ENCODE peak calls at places on chromosomes 6 and 20, in ten cellular contexts. V is GM12865, E is Peyer's patch, A is H9, C is GM06990, F is nephron progenitor cell, L is adrenal gland, Z is left lung, N is epithelial cell of esophagus, K is fibroblast of mammary gland. W is an unnamed sample.
A peak's percentile ranks its signal among the peaks of the same experiment; 100 is the strongest.

GRCh38 chr6:143896096-143896880 is 32.0 kb downstream of the ZC2HC1B start:
- DNase-seq in V (no peak), E (no peak), A (no peak), C (no peak), F (no peak), L (no peak), Z (no peak), N (peak; percentile 93), K (no peak), W (no peak)

GRCh38 chr6:48628316-48628715 is 517.3 kb upstream of the PTCHD4 start:
- DNase-seq in V (no peak), E (no peak), A (no peak), C (no peak), F (no peak), L (no peak), Z (no peak), N (no peak), K (no peak), W (no peak)

GRCh38 chr6:135048915-135049314 is 5.7 kb downstream of the HBS1L start:
- DNase-seq in V (no peak), E (no peak), A (no peak), C (no peak), F (no peak), L (no peak), Z (no peak), N (no peak), K (no peak), W (no peak)

GRCh38 chr6:159789377-159790148 is at the start of gene TCP1:
- DNase-seq in V (peak; percentile 99), E (peak; percentile 99), A (peak; percentile 99), C (peak; percentile 97), F (peak; percentile 98), L (peak; percentile 100), Z (peak; percentile 100), N (peak; percentile 100), K (peak; percentile 100), W (peak; percentile 98)

GRCh38 chr20:20609522-20609921 is 102.9 kb downstream of the RALGAPA2 start:
- DNase-seq in V (no peak), E (no peak), A (no peak), C (no peak), F (no peak), L (no peak), Z (no peak), N (no peak), K (no peak), W (no peak)

GRCh38 chr6:5172057-5172683 is 87.0 kb downstream of the PPP1R3G start:
- DNase-seq in V (no peak), E (no peak), A (no peak), C (no peak), F (peak; percentile 29), L (no peak), Z (no peak), N (peak; percentile 56), K (no peak), W (no peak)

GRCh38 chr6:113736978-113737377 is 120.2 kb upstream of the MARCKS start:
- DNase-seq in V (no peak), E (no peak), A (no peak), C (no peak), F (no peak), L (no peak), Z (no peak), N (no peak), K (no peak), W (no peak)

GRCh38 chr20:37991506-37992302 is 41.6 kb downstream of the TTI1 start:
- DNase-seq in V (peak; percentile 12), E (no peak), A (no peak), C (no peak), F (no peak), L (no peak), Z (no peak), N (no peak), K (no peak), W (no peak)

GRCh38 chr6:146183831-146184230 is 155.0 kb downstream of the GRM1 start:
- DNase-seq in V (no peak), E (no peak), A (no peak), C (no peak), F (no peak), L (no peak), Z (no peak), N (no peak), K (no peak), W (no peak)

GRCh38 chr6:129031051-129031599 is 148.2 kb downstream of the LAMA2 start:
- DNase-seq in V (no peak), E (no peak), A (no peak), C (no peak), F (no peak), L (no peak), Z (no peak), N (peak; percentile 17), K (peak; percentile 81), W (no peak)

GRCh38 chr6:38570750-38571149 is 69.0 kb downstream of the BTBD9 start:
- DNase-seq in V (peak; percentile 27), E (no peak), A (no peak), C (no peak), F (no peak), L (no peak), Z (no peak), N (peak; percentile 18), K (peak; percentile 35), W (no peak)

GRCh38 chr20:30168025-30168799 is 1089.3 kb upstream of the DEFB115 start:
- DNase-seq in V (no peak), E (peak; percentile 47), A (no peak), C (no peak), F (no peak), L (no peak), Z (peak; percentile 26), N (no peak), K (no peak), W (no peak)

GRCh38 chr6:18329781-18330180 is 57.4 kb upstream of the RNF144B start:
- DNase-seq in V (no peak), E (no peak), A (no peak), C (no peak), F (no peak), L (no peak), Z (no peak), N (no peak), K (no peak), W (no peak)

GRCh38 chr20:38247166-38247509 is 13.4 kb downstream of the KIAA1755 start:
- DNase-seq in V (no peak), E (no peak), A (no peak), C (no peak), F (no peak), L (no peak), Z (no peak), N (no peak), K (peak; percentile 72), W (no peak)

GRCh38 chr6:11592289-11592906 is 54.8 kb downstream of the TMEM170B start:
- DNase-seq in V (no peak), E (no peak), A (no peak), C (no peak), F (no peak), L (no peak), Z (no peak), N (no peak), K (peak; percentile 26), W (no peak)

GRCh38 chr20:51434556-51435256 is 107.8 kb downstream of the NFATC2 start:
- DNase-seq in V (no peak), E (no peak), A (no peak), C (no peak), F (no peak), L (no peak), Z (peak; percentile 9), N (peak; percentile 86), K (peak; percentile 92), W (no peak)
- TF ChIP-seq CTCF in V (no peak), E (no peak), A (no peak), C (no peak), F (no peak), L (no peak), Z (no peak), N (no peak), K (no peak), W (no peak)

DNA sequence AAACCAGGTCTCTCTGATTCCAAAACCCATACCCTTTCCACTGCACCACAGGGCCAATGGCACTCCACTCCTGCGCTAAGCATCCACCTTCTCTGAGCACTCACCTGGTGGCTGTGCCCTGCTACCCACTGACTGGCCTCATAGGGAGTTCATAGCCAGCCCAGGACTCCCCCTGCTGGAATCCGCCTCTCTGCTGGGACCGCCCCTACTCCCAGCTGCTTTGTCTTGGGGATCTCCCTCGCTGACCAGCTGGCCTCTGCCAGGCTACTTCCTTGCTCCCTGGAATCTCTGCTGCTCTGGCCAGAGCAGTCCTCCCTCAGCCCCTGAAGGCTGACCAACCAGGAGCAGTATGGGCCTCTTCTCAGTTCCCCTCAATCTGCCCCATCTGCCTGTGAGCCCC is 129.7 kb downstream of the FAXC start:
- DNase-seq in V (peak; percentile 24), E (no peak), A (peak; percentile 93), C (no peak), F (peak; percentile 48), L (no peak), Z (no peak), N (peak; percentile 39), K (no peak), W (no peak)
- TF ChIP-seq CTCF in V (peak; percentile 22), E (no peak), A (peak; percentile 62), C (peak; percentile 52), F (no peak), L (no peak), Z (no peak), N (no peak), K (no peak), W (no peak)

DNA sequence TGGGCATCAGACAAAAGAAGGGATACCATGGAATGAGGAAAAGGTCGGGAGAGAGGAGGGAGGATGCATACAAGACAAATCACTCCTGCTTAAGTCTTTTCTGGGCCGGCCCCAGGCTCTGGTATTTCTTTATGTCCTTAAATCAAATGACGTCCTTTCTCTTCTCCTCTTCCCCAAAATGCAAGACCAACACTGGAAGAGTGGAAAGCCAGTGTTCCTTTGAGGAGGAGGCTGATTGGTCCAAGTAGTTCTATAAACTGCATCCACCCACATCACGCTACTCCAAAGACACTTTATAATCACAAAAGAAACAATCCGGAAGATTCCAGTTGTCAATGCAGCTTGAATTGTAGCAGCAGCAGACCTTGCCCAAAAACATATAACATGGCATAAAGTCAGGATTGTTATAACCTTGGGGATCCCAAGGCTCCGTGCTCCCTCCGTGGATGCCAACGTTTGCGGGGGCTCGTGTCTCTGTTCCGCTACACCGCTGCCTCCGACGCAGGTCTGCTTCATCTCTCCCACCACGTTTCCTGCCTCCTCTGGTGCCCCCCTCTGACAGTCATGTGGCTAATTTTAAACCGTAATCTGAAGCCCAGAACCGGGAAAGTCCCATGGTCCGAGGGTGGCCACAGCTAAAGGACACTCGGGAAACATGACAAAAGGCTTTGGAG is 47.1 kb downstream of the MCUR1 start:
- DNase-seq in V (peak; percentile 26), E (peak; percentile 50), A (peak; percentile 50), C (no peak), F (peak; percentile 24), L (peak; percentile 46), Z (peak; percentile 50), N (no peak), K (peak; percentile 60), W (no peak)
- TF ChIP-seq CTCF in V (no peak), E (no peak), A (peak; percentile 9), C (peak; percentile 17), F (no peak), L (no peak), Z (no peak), N (no peak), K (peak; percentile 3), W (no peak)

DNA sequence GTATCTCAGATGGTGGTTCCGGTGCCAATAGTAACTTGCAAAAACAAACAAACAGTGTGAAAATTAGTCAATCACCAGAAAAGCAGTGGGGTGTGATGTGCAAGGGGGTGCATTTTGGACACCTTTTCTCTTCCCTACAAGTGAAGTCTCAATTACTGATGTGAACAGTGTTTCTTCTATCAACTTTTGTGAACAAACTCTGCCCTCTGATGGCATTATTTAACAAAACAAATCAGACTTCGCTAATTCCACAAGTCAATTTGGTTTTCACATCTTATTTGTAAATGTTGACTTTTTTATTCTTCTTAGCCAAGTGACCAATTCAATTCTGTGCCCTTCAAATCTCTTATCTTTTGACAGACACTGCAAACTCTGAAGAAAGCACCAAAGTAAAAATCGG is 212.2 kb downstream of the UST start:
- DNase-seq in V (no peak), E (no peak), A (no peak), C (no peak), F (no peak), L (no peak), Z (no peak), N (peak; percentile 20), K (peak; percentile 24), W (no peak)
- TF ChIP-seq CTCF in V (no peak), E (no peak), A (no peak), C (no peak), F (no peak), L (no peak), Z (no peak), N (no peak), K (no peak), W (no peak)